ENCODE peak calls at places on chromosomes 2 and 18, in six cellular contexts. D, B, Y, W, C and E are unnamed samples.

GRCh38 chr2:80364511-80365212 is 60.1 kb upstream of the LRRTM1 start:
- DNase-seq in Y (no peak), W (no peak), D (no peak), B (no peak), C (no peak), E (no peak)

GRCh38 chr18:79441261-79441819 is 45.6 kb downstream of the NFATC1 start:
- DNase-seq in W (no peak), D (no peak), Y (no peak), C (no peak), B (no peak), E (no peak)

GRCh38 chr2:182593394-182593707 is 122.7 kb upstream of the DNAJC10 start:
- DNase-seq in Y (no peak), W (peak), D (peak), C (peak), B (no peak), E (no peak)

GRCh38 chr2:241061275-241061674 is 40.8 kb downstream of the MTERF4 start:
- DNase-seq in C (peak), Y (no peak), W (peak), D (peak), B (no peak), E (peak)

GRCh38 chr2:235639387-235639786 is 145.5 kb downstream of the AGAP1 start:
- DNase-seq in D (peak), Y (no peak), C (peak), B (no peak), W (peak), E (peak)

GRCh38 chr2:70991742-70992141 is 2.9 kb downstream of the TEX261 start:
- DNase-seq in C (no peak), D (no peak), W (no peak), B (peak), Y (no peak), E (no peak)

GRCh38 chr2:173943139-173943538 is 22.0 kb downstream of the SP3 start:
- DNase-seq in B (no peak), W (no peak), Y (no peak), D (no peak), C (no peak), E (no peak)

GRCh38 chr2:121771976-121772742 is 16.7 kb downstream of the TSN start:
- DNase-seq in C (no peak), W (no peak), D (no peak), Y (no peak), B (no peak), E (no peak)

GRCh38 chr2:42856891-42857632 is 64.7 kb upstream of the HAAO start:
- DNase-seq in C (no peak), B (peak), W (peak), Y (no peak), D (no peak), E (no peak)

GRCh38 chr2:96305979-96306308 is 598 bp upstream of the SNRNP200 start:
- DNase-seq in C (no peak), B (peak), D (peak), W (no peak), Y (peak), E (no peak)

GRCh38 chr18:46676162-46676830 is 19.3 kb upstream of the LOXHD1 start:
- DNase-seq in B (no peak), W (no peak), Y (no peak), D (peak), C (no peak), E (no peak)

GRCh38 chr18:73638709-73639108 is 508.9 kb downstream of the FBXO15 start:
- DNase-seq in B (no peak), Y (no peak), C (no peak), D (peak), W (peak), E (no peak)

GRCh38 chr18:58796205-58796604 is 68.5 kb upstream of the ZNF532 start:
- DNase-seq in W (no peak), D (peak), C (no peak), B (no peak), Y (no peak), E (no peak)

GRCh38 chr2:145751155-145751554 is 1231.2 kb upstream of the ZEB2 start:
- DNase-seq in C (no peak), B (no peak), D (no peak), Y (no peak), W (no peak), E (no peak)

GRCh38 chr18:55031164-55031563 is 71.9 kb upstream of the CCDC68 start:
- DNase-seq in Y (no peak), B (no peak), W (peak), C (no peak), D (no peak), E (no peak)

GRCh38 chr2:1563084-1563857 is 150.0 kb downstream of the TPO start:
- DNase-seq in D (no peak), C (no peak), W (no peak), B (peak), Y (no peak), E (no peak)

GRCh38 chr2:223121317-223121716 is 69.3 kb downstream of the KCNE4 start:
- DNase-seq in B (no peak), C (no peak), W (no peak), Y (no peak), D (no peak), E (no peak)

GRCh38 chr18:10121028-10121427 is 207.2 kb downstream of the VAPA start:
- DNase-seq in C (no peak), B (no peak), W (no peak), Y (no peak), D (no peak), E (no peak)

GRCh38 chr18:11850821-11851155 is 425 bp upstream of the CHMP1B start:
- DNase-seq in D (peak), C (no peak), W (peak), B (no peak), Y (no peak), E (no peak)

GRCh38 chr18:3466872-3467271 is 16.9 kb downstream of the TGIF1 start:
- DNase-seq in W (no peak), C (no peak), D (no peak), Y (peak), B (no peak), E (no peak)

GRCh38 chr2:109331864-109332848 is 203.2 kb downstream of the SH3RF3 start:
- DNase-seq in D (peak), C (peak), B (peak), W (peak), Y (peak), E (peak)

GRCh38 chr18:45328762-45329161 is 286.5 kb upstream of the SLC14A2 start:
- DNase-seq in Y (no peak), C (peak), W (no peak), D (peak), B (no peak), E (no peak)

GRCh38 chr18:46346896-46347630 is 242.9 kb downstream of the HAUS1 start:
- DNase-seq in W (no peak), C (no peak), Y (no peak), B (peak), D (no peak), E (no peak)